ENCODE peak calls at places on chromosome 12, in five cellular contexts. One of them, this sample, is unnamed. For H3K4me1, the result is how much of the 10 kb centered on the place peaks cover.

GRCh38 chr12:48889679-48890078 is 24.0 kb upstream of the RND1 start:
- DNase-seq in ascending aorta: no peak
- DNase-seq in HCT116: no peak
- DNase-seq in PC-3: no peak
- DNase-seq in lower lobe of right lung: no peak
- DNase-seq in this sample: no peak

GRCh38 chr12:118187746-118188390 is 51.9 kb downstream of the PEBP1 start:
- DNase-seq in ascending aorta: no peak
- DNase-seq in HCT116: no peak
- DNase-seq in PC-3: no peak
- DNase-seq in lower lobe of right lung: no peak
- DNase-seq in this sample: no peak

GRCh38 chr12:130075497-130076076 is 86.7 kb upstream of the FZD10 start:
- DNase-seq in ascending aorta: no peak
- DNase-seq in HCT116: no peak
- DNase-seq in PC-3: no peak
- DNase-seq in lower lobe of right lung: no peak
- DNase-seq in this sample: no peak

GRCh38 chr12:57736743-57737466 is 1.6 kb downstream of the AGAP2 start:
- DNase-seq in ascending aorta: no peak
- DNase-seq in HCT116: no peak
- DNase-seq in PC-3: no peak
- DNase-seq in lower lobe of right lung: no peak
- DNase-seq in this sample: no peak

GRCh38 chr12:87967871-87968270 is 61.3 kb downstream of the C12orf50 start:
- DNase-seq in ascending aorta: no peak
- DNase-seq in HCT116: no peak
- DNase-seq in PC-3: no peak
- DNase-seq in lower lobe of right lung: no peak
- DNase-seq in this sample: no peak

GRCh38 chr12:17062296-17063061 is 456.5 kb upstream of the LMO3 start:
- DNase-seq in ascending aorta: no peak
- DNase-seq in HCT116: no peak
- DNase-seq in PC-3: peak
- DNase-seq in lower lobe of right lung: no peak
- DNase-seq in this sample: no peak

GRCh38 chr12:68222336-68222735 is 3.3 kb downstream of the IL26 start:
- DNase-seq in ascending aorta: no peak
- DNase-seq in HCT116: no peak
- DNase-seq in PC-3: peak
- DNase-seq in lower lobe of right lung: no peak
- DNase-seq in this sample: no peak

GRCh38 chr12:123995023-123995422 is 22.0 kb downstream of the ZNF664 start:
- DNase-seq in ascending aorta: no peak
- DNase-seq in HCT116: no peak
- DNase-seq in PC-3: peak
- DNase-seq in lower lobe of right lung: no peak
- DNase-seq in this sample: no peak

GRCh38 chr12:84553331-84554117 is 359.1 kb downstream of the SLC6A15 start:
- DNase-seq in ascending aorta: no peak
- DNase-seq in HCT116: no peak
- DNase-seq in PC-3: no peak
- DNase-seq in lower lobe of right lung: no peak
- DNase-seq in this sample: no peak

GRCh38 chr12:131204416-131205311 is 251.0 kb downstream of the ADGRD1 start:
- DNase-seq in ascending aorta: peak
- DNase-seq in HCT116: no peak
- DNase-seq in PC-3: no peak
- DNase-seq in lower lobe of right lung: no peak
- DNase-seq in this sample: no peak

GRCh38 chr12:48105321-48105866 is 485 bp downstream of the SENP1 start:
- DNase-seq in ascending aorta: no peak
- DNase-seq in HCT116: no peak
- DNase-seq in PC-3: peak
- DNase-seq in lower lobe of right lung: no peak
- DNase-seq in this sample: no peak

GRCh38 chr12:48997719-48998496 is 1.3 kb downstream of the DDN start:
- DNase-seq in ascending aorta: no peak
- DNase-seq in HCT116: no peak
- DNase-seq in PC-3: peak
- DNase-seq in lower lobe of right lung: no peak
- DNase-seq in this sample: peak

GRCh38 chr12:52249041-52249461 is 16.0 kb downstream of the KRT7 start:
- DNase-seq in ascending aorta: peak
- DNase-seq in HCT116: no peak
- DNase-seq in PC-3: peak
- DNase-seq in lower lobe of right lung: peak
- DNase-seq in this sample: peak

GRCh38 chr12:99959549-99960170 is 25.1 kb downstream of the ANKS1B start:
- DNase-seq in ascending aorta: no peak
- DNase-seq in HCT116: no peak
- DNase-seq in PC-3: peak
- DNase-seq in lower lobe of right lung: no peak
- DNase-seq in this sample: no peak

GRCh38 chr12:128507470-128507869 is 240.5 kb downstream of the TMEM132C start:
- DNase-seq in ascending aorta: peak
- DNase-seq in HCT116: no peak
- DNase-seq in PC-3: no peak
- DNase-seq in lower lobe of right lung: no peak
- DNase-seq in this sample: no peak

GRCh38 chr12:52258335-52258901 is 16.0 kb upstream of the KRT86 start:
- DNase-seq in ascending aorta: no peak
- DNase-seq in HCT116: no peak
- DNase-seq in PC-3: no peak
- DNase-seq in lower lobe of right lung: peak
- DNase-seq in this sample: no peak

GRCh38 chr12:89385965-89386537 is 33.8 kb upstream of the DUSP6 start:
- DNase-seq in ascending aorta: no peak
- DNase-seq in HCT116: no peak
- DNase-seq in PC-3: no peak
- DNase-seq in lower lobe of right lung: no peak
- DNase-seq in this sample: no peak

GRCh38 chr12:110252716-110253115 is 28.3 kb upstream of the ATP2A2 start:
- DNase-seq in ascending aorta: peak
- DNase-seq in HCT116: no peak
- DNase-seq in PC-3: no peak
- DNase-seq in lower lobe of right lung: no peak
- DNase-seq in this sample: no peak

GRCh38 chr12:119644930-119645329 is 23.0 kb upstream of the PRKAB1 start:
- DNase-seq in ascending aorta: no peak
- DNase-seq in HCT116: no peak
- DNase-seq in PC-3: no peak
- DNase-seq in lower lobe of right lung: no peak
- DNase-seq in this sample: no peak

GRCh38 chr12:67772276-67773169 is 124.0 kb downstream of the DYRK2 start:
- DNase-seq in ascending aorta: no peak
- DNase-seq in HCT116: no peak
- DNase-seq in PC-3: no peak
- DNase-seq in lower lobe of right lung: no peak
- DNase-seq in this sample: no peak

GRCh38 chr12:127143020-127143419 is 1124.0 kb upstream of the TMEM132C start:
- DNase-seq in ascending aorta: no peak
- DNase-seq in HCT116: no peak
- DNase-seq in PC-3: no peak
- DNase-seq in lower lobe of right lung: no peak
- DNase-seq in this sample: no peak
- TF ChIP-seq CTCF in ascending aorta: no peak
- TF ChIP-seq CTCF in HCT116: no peak
- TF ChIP-seq CTCF in PC-3: no peak
- TF ChIP-seq CTCF in lower lobe of right lung: no peak
- TF ChIP-seq CTCF in this sample: no peak

GRCh38 chr12:116244474-116245090 is 32.9 kb downstream of the MED13L start:
- DNase-seq in ascending aorta: no peak
- DNase-seq in HCT116: no peak
- DNase-seq in PC-3: no peak
- DNase-seq in lower lobe of right lung: no peak
- DNase-seq in this sample: no peak
- H3K4me1 ChIP-seq in ascending aorta: under half
- H3K4me1 ChIP-seq in HCT116: half or more
- H3K4me1 ChIP-seq in PC-3: under half
- H3K4me1 ChIP-seq in lower lobe of right lung: half or more
- H3K4me1 ChIP-seq in this sample: half or more

GRCh38 chr12:56034586-56035332 is 7.0 kb upstream of the RPS26 start:
- DNase-seq in ascending aorta: no peak
- DNase-seq in HCT116: no peak
- DNase-seq in PC-3: no peak
- DNase-seq in lower lobe of right lung: no peak
- DNase-seq in this sample: no peak
- TF ChIP-seq CTCF in ascending aorta: no peak
- TF ChIP-seq CTCF in HCT116: no peak
- TF ChIP-seq CTCF in PC-3: no peak
- TF ChIP-seq CTCF in lower lobe of right lung: no peak
- TF ChIP-seq CTCF in this sample: no peak

GRCh38 chr12:6890789-6891624 is 13.6 kb upstream of the LRRC23 start:
- DNase-seq in ascending aorta: peak
- DNase-seq in HCT116: peak
- DNase-seq in PC-3: peak
- DNase-seq in lower lobe of right lung: peak
- DNase-seq in this sample: peak
- H3K4me1 ChIP-seq in ascending aorta: under half
- H3K4me1 ChIP-seq in HCT116: under half
- H3K4me1 ChIP-seq in PC-3: under half
- H3K4me1 ChIP-seq in lower lobe of right lung: under half
- H3K4me1 ChIP-seq in this sample: under half

DNA sequence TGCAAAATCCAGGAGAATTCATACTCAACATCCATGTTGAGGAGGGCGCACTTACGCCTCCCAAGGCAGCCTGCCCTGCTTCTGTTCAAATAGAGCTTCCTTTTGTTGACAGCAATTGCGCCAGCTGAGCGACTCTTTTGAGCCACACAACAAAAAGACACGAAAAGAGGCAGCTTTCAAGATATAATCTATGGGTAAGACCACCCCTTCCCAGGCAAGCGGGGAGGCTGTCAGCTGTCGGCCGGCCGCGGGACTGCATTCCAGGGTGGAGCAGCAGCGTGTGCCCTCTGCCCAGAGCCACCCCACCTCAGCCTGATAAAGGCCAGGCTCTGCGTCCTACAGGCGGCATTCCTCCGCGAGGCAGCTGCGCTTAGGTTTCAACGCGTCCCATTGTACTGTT is 15.8 kb upstream of the STAB2 start:
- DNase-seq in ascending aorta: no peak
- DNase-seq in HCT116: peak
- DNase-seq in PC-3: no peak
- DNase-seq in lower lobe of right lung: peak
- DNase-seq in this sample: no peak
- TF ChIP-seq CTCF in ascending aorta: no peak
- TF ChIP-seq CTCF in HCT116: no peak
- TF ChIP-seq CTCF in PC-3: no peak
- TF ChIP-seq CTCF in lower lobe of right lung: no peak
- TF ChIP-seq CTCF in this sample: no peak

GRCh38 chr12:54981796-54982195 is 2.8 kb downstream of the TESPA1 start:
- DNase-seq in ascending aorta: no peak
- DNase-seq in HCT116: no peak
- DNase-seq in PC-3: no peak
- DNase-seq in lower lobe of right lung: no peak
- DNase-seq in this sample: no peak
- H3K4me1 ChIP-seq in ascending aorta: under half
- H3K4me1 ChIP-seq in HCT116: under half
- H3K4me1 ChIP-seq in PC-3: under half
- H3K4me1 ChIP-seq in lower lobe of right lung: under half
- H3K4me1 ChIP-seq in this sample: under half

DNA sequence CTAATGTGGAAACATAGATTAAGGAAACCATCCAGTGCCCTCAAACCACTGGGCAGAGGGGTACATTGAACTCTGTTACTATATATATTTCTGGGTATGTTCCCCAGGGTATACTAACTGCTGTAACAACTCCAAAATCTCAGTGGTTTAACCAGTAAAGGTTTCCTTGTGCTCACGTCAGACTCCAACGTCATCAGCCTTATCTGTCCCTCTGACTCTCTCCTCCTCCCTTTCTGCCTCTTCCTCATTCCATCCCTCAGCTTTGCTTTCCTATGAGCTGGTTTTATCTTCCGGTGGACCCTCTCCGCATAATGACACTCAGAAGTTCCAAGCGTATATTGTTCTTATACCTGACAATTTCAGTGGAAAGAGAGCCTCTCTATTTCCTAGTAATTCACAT is 21.2 kb upstream of the SMCO2 start:
- DNase-seq in ascending aorta: no peak
- DNase-seq in HCT116: no peak
- DNase-seq in PC-3: no peak
- DNase-seq in lower lobe of right lung: no peak
- DNase-seq in this sample: no peak
- TF ChIP-seq CTCF in ascending aorta: no peak
- TF ChIP-seq CTCF in HCT116: no peak
- TF ChIP-seq CTCF in PC-3: no peak
- TF ChIP-seq CTCF in lower lobe of right lung: no peak
- TF ChIP-seq CTCF in this sample: no peak

GRCh38 chr12:94205738-94206310 is 57.4 kb downstream of the PLXNC1 start:
- DNase-seq in ascending aorta: no peak
- DNase-seq in HCT116: no peak
- DNase-seq in PC-3: no peak
- DNase-seq in lower lobe of right lung: no peak
- DNase-seq in this sample: no peak
- H3K4me1 ChIP-seq in ascending aorta: under half
- H3K4me1 ChIP-seq in HCT116: under half
- H3K4me1 ChIP-seq in PC-3: under half
- H3K4me1 ChIP-seq in lower lobe of right lung: under half
- H3K4me1 ChIP-seq in this sample: under half

GRCh38 chr12:66269757-66270383 is 32.4 kb upstream of the HELB start:
- DNase-seq in ascending aorta: no peak
- DNase-seq in HCT116: peak
- DNase-seq in PC-3: peak
- DNase-seq in lower lobe of right lung: no peak
- DNase-seq in this sample: no peak
- TF ChIP-seq CTCF in ascending aorta: peak
- TF ChIP-seq CTCF in HCT116: peak
- TF ChIP-seq CTCF in PC-3: peak
- TF ChIP-seq CTCF in lower lobe of right lung: peak
- TF ChIP-seq CTCF in this sample: peak

DNA sequence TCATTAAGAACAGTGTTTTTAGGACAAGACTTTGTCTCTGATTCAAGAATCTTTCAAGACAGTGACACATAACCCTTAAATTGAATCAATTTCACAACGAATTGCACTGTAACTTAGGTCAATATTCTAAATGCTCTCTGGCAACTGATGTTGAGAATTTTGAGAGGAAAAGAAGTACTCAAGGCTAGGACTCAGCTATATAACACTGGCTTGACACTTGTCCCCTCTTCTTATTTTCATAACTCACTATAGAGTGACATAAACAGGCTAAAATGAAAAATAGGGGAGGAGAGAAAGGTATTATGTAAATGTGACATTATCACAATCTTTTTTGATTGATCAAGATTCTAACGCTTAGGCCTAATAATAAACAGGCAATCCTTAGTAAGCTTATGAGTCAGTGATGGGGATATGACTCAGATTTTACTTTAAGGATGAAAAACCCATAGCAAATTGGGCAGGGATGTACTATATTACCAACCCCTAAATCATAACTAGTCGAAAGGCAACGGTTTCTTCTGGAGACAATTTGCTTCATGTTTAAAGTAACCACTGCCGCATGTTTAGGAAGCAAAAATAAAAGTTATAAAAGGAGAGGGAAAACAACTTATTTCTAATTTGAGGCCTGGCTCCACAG is 10.9 kb downstream of the BTG1 start:
- DNase-seq in ascending aorta: no peak
- DNase-seq in HCT116: no peak
- DNase-seq in PC-3: peak
- DNase-seq in lower lobe of right lung: no peak
- DNase-seq in this sample: no peak
- H3K4me1 ChIP-seq in ascending aorta: under half
- H3K4me1 ChIP-seq in HCT116: under half
- H3K4me1 ChIP-seq in PC-3: half or more
- H3K4me1 ChIP-seq in lower lobe of right lung: half or more
- H3K4me1 ChIP-seq in this sample: half or more

This sample was measured in psoas muscle.